ENCODE peak calls at places on chromosomes 3 and 15, in ten cellular contexts. V is heart right ventricle, D is stomach, J is thoracic aorta, M is Peyer's patch, R is left ventricle myocardium inferior, W is SK-N-SH, S is heart left ventricle, A is IMR-90, H is ascending aorta. N is an unnamed sample.

GRCh38 chr3:126845910-126846309 is 137.0 kb upstream of the PLXNA1 start:
- DNase-seq in V (no peak), D (no peak), J (no peak), M (no peak), R (no peak), W (no peak), S (no peak), A (no peak), H (no peak), N (peak; percentile 67)

GRCh38 chr3:165070682-165071081 is 7.6 kb downstream of the SI start:
- DNase-seq in V (no peak), D (no peak), J (no peak), M (peak; percentile 47), R (no peak), W (no peak), S (no peak), A (no peak), H (no peak), N (peak; percentile 43)

GRCh38 chr15:74179101-74179841 is 5.8 kb downstream of the ISLR start:
- DNase-seq in V (peak; percentile 83), D (no peak), J (peak; percentile 77), M (peak; percentile 52), R (peak; percentile 78), W (peak; percentile 37), S (peak; percentile 84), A (peak; percentile 86), H (peak; percentile 97), N (no peak)

GRCh38 chr3:50604110-50604621 is 7.4 kb downstream of the CISH start:
- DNase-seq in V (peak; percentile 3), D (no peak), J (no peak), M (no peak), R (no peak), W (no peak), S (no peak), A (no peak), H (no peak), N (no peak)

GRCh38 chr3:135994708-135995335 is 29.3 kb downstream of the PPP2R3A start:
- DNase-seq in V (no peak), D (no peak), J (no peak), M (no peak), R (no peak), W (peak; percentile 24), S (no peak), A (no peak), H (no peak), N (no peak)

GRCh38 chr3:2156244-2156847 is 57.7 kb downstream of the CNTN4 start:
- DNase-seq in V (no peak), D (no peak), J (no peak), M (no peak), R (no peak), W (no peak), S (no peak), A (no peak), H (no peak), N (peak; percentile 87)

GRCh38 chr3:174223042-174223441 is 636.1 kb upstream of the NAALADL2 start:
- DNase-seq in V (no peak), D (no peak), J (no peak), M (no peak), R (no peak), W (no peak), S (no peak), A (no peak), H (no peak), N (no peak)

GRCh38 chr15:25724899-25725298 is 138.2 kb downstream of the ATP10A start:
- DNase-seq in V (no peak), D (peak; percentile 21), J (no peak), M (no peak), R (no peak), W (no peak), S (no peak), A (no peak), H (peak; percentile 53), N (peak; percentile 12)

GRCh38 chr3:128076783-128077624 is 24.8 kb downstream of the SEC61A1 start:
- DNase-seq in V (peak; percentile 45), D (peak; percentile 49), J (no peak), M (peak; percentile 61), R (peak; percentile 55), W (no peak), S (no peak), A (no peak), H (peak; percentile 70), N (no peak)

DNA sequence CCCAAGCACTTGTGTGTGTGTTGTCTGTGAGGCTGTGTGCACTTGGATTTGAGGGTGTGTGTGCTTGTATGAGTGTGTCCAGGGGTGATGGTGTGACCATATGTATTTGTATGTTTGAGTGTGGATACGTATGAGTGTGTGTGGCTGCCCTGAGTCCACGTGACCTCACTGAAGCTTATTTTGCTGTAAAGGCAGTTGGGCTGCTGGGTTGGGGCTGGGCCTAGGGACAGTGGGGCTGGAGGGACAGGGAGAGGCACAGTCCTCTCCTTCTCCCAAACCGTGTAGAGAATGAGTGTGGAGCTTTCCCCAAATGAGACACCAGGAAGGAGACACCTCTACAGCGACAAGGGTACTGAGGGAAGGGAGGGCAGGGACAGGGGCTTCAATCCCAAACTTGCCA is 163.4 kb upstream of the TLE3 start:
- DNase-seq in V (no peak), D (no peak), J (no peak), M (no peak), R (no peak), W (no peak), S (no peak), A (no peak), H (no peak), N (no peak)
- H3K4me1 ChIP-seq in V (peaks cover 49% of the 10 kb centered on the region), D (peaks cover 42% of the 10 kb centered on the region), J (peaks cover 18% of the 10 kb centered on the region), M (peaks cover 28% of the 10 kb centered on the region), R (peaks cover 47% of the 10 kb centered on the region), W (peaks cover 51% of the 10 kb centered on the region), S (peaks cover 25% of the 10 kb centered on the region), A (peaks cover 2% of the 10 kb centered on the region), H (peaks cover 7% of the 10 kb centered on the region), N (no peaks in the 10 kb centered on the region)

DNA sequence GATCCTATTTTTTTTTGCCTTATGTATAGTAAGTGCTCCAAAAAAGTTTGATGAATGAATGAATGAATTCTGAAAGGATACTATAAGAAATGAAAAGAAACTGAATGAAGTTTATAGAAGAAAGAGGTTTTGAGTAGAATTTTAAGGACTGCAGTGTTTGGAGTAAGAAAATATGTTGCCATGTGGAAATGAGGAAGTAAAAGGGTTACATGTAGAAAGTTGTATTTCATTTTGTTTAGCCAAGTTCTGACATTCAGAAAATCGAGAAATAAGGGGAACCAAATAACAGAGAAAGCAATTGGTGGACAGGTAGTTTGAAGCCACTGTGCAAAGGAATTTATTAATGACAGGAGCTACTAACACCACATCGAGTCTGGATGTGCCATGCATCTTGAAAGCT is 200.7 kb downstream of the SATB1 start:
- DNase-seq in V (no peak), D (no peak), J (no peak), M (no peak), R (no peak), W (no peak), S (no peak), A (no peak), H (no peak), N (no peak)
- TF ChIP-seq CTCF in V (no peak), D (no peak), J (no peak), M (no peak), R (no peak), W (no peak), S (no peak), A (no peak), H (no peak), N (no peak)

GRCh38 chr3:20350449-20350848 is 164.4 kb upstream of the SGO1 start:
- DNase-seq in V (no peak), D (no peak), J (no peak), M (no peak), R (no peak), W (no peak), S (no peak), A (no peak), H (no peak), N (no peak)

GRCh38 chr3:20352547-20353164 is 166.7 kb upstream of the SGO1 start:
- DNase-seq in V (no peak), D (no peak), J (no peak), M (no peak), R (no peak), W (no peak), S (no peak), A (no peak), H (no peak), N (no peak)

DNA sequence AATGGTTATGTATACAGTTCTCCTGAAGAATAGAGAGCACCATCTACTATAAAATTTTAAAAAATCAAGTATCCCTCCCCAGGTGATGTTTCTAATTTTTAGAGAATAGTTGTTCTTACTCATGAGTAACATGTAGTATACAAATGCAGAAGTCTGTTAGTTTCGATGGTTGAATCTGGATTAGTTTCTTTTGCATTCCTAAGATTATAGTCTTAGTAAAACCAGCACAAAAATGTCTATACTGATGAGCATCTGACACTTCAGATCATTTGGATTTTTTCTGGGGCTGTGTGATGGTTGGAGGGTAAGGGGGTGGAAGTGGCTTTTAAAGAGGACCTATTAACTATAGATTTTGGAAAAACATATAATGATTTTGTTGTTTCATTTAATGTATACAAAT is 167.3 kb upstream of the SGO1 start:
- DNase-seq in V (no peak), D (no peak), J (no peak), M (no peak), R (no peak), W (no peak), S (no peak), A (no peak), H (no peak), N (no peak)
- H3K4me3 ChIP-seq in V (no peak overlapping the region), D (no peak overlapping the region), J (no peak overlapping the region), M (no peak overlapping the region), R (no peak overlapping the region), W (no peak overlapping the region), S (no peak overlapping the region), A (no peak overlapping the region), H (no peak overlapping the region), N (no peak overlapping the region)

GRCh38 chr3:187828571-187829452 is 83.5 kb upstream of the BCL6 start:
- DNase-seq in V (no peak), D (no peak), J (no peak), M (no peak), R (no peak), W (no peak), S (no peak), A (no peak), H (no peak), N (no peak)

GRCh38 chr3:187830181-187830580 is 84.9 kb upstream of the BCL6 start:
- DNase-seq in V (no peak), D (no peak), J (no peak), M (no peak), R (no peak), W (no peak), S (no peak), A (no peak), H (no peak), N (no peak)

GRCh38 chr3:187823802-187824201 is 78.5 kb upstream of the BCL6 start:
- DNase-seq in V (no peak), D (no peak), J (no peak), M (no peak), R (no peak), W (no peak), S (no peak), A (no peak), H (no peak), N (no peak)

GRCh38 chr3:187831125-187832051 is 86.1 kb upstream of the BCL6 start:
- DNase-seq in V (no peak), D (no peak), J (no peak), M (no peak), R (no peak), W (no peak), S (no peak), A (peak; percentile 38), H (no peak), N (no peak)

DNA sequence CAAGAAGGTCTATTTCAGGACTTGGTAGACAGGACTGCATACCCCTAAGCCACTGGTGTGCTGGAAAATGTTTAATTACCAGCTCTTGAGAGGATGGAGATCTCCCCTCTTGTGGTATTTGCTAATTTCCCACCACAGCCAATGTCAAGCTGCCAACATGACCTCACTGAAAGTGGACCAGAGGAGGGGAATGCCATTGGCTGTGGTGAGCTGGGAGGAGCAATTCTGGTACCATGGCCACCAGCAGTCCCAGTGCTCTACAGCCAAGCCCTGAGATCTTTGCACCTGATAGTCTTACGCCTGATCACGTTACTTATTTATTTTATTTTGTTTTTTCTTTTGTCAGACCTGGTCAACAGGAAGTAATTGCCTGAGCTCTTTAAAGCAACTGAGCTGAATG is 82.5 kb upstream of the BCL6 start:
- DNase-seq in V (no peak), D (no peak), J (no peak), M (no peak), R (no peak), W (no peak), S (no peak), A (no peak), H (no peak), N (no peak)
- H3K4me1 ChIP-seq in V (no peaks in the 10 kb centered on the region), D (no peaks in the 10 kb centered on the region), J (no peaks in the 10 kb centered on the region), M (peaks cover 3% of the 10 kb centered on the region), R (no peaks in the 10 kb centered on the region), W (no peaks in the 10 kb centered on the region), S (no peaks in the 10 kb centered on the region), A (peaks cover 8% of the 10 kb centered on the region), H (no peaks in the 10 kb centered on the region), N (no peaks in the 10 kb centered on the region)